ENCODE peak calls at places on chromosomes 12 and 14, in ten cellular contexts. T, N, A, L, R, D, B, G, J and E are unnamed samples.

GRCh38 chr12:48781750-48782456 is 7.0 kb downstream of the ADCY6 start:
- DNase-seq in T (peak; percentile 52), N (no peak), A (no peak), L (no peak), R (no peak), D (no peak), B (no peak), G (no peak), J (no peak), E (no peak)

GRCh38 chr12:33438890-33439586 is 581 bp downstream of the SYT10 start:
- DNase-seq in T (peak; percentile 72), N (peak; percentile 7), A (no peak), L (no peak), R (no peak), D (peak; percentile 60), B (no peak), G (peak; percentile 26), J (no peak), E (peak; percentile 58)

GRCh38 chr14:91892918-91893527 is 25.7 kb upstream of the TC2N start:
- DNase-seq in T (peak; percentile 20), N (peak; percentile 53), A (peak; percentile 19), L (no peak), R (no peak), D (no peak), B (no peak), G (no peak), J (no peak), E (peak; percentile 44)

GRCh38 chr14:90511795-90512331 is 115.0 kb downstream of the CALM1 start:
- DNase-seq in T (no peak), N (no peak), A (no peak), L (no peak), R (no peak), D (no peak), B (no peak), G (no peak), J (no peak), E (no peak)

GRCh38 chr14:100317897-100318808 is 5.0 kb upstream of the SLC25A47 start:
- DNase-seq in T (peak; percentile 87), N (peak; percentile 85), A (peak; percentile 52), L (peak; percentile 79), R (peak; percentile 63), D (peak; percentile 65), B (peak; percentile 62), G (no peak), J (peak; percentile 71), E (peak; percentile 77)

GRCh38 chr12:63294327-63294632 is 143.3 kb upstream of the AVPR1A start:
- DNase-seq in T (no peak), N (no peak), A (peak; percentile 63), L (no peak), R (peak; percentile 25), D (no peak), B (no peak), G (no peak), J (no peak), E (peak; percentile 70)

GRCh38 chr12:113130457-113131135 is 5.0 kb downstream of the RASAL1 start:
- DNase-seq in T (peak; percentile 95), N (no peak), A (no peak), L (no peak), R (no peak), D (peak; percentile 94), B (no peak), G (no peak), J (no peak), E (peak; percentile 59)

GRCh38 chr12:53290661-53291060 is 4.7 kb upstream of the PFDN5 start:
- DNase-seq in T (no peak), N (no peak), A (no peak), L (no peak), R (no peak), D (no peak), B (no peak), G (no peak), J (no peak), E (no peak)

GRCh38 chr14:22819191-22819988 is 4.2 kb upstream of the SLC7A7 start:
- DNase-seq in T (peak; percentile 84), N (no peak), A (peak; percentile 38), L (no peak), R (peak; percentile 44), D (no peak), B (no peak), G (no peak), J (no peak), E (peak; percentile 38)

GRCh38 chr12:59088673-59089072 is 168.4 kb upstream of the LRIG3 start:
- DNase-seq in T (no peak), N (no peak), A (no peak), L (no peak), R (no peak), D (no peak), B (no peak), G (no peak), J (no peak), E (no peak)

GRCh38 chr12:74732801-74733200 is 195.2 kb downstream of the ATXN7L3B start:
- DNase-seq in T (no peak), N (no peak), A (no peak), L (no peak), R (no peak), D (no peak), B (no peak), G (no peak), J (no peak), E (no peak)

GRCh38 chr14:39367387-39367751 is 64.9 kb downstream of the FBXO33 start:
- DNase-seq in T (no peak), N (no peak), A (no peak), L (no peak), R (no peak), D (no peak), B (no peak), G (no peak), J (no peak), E (no peak)

GRCh38 chr12:113868365-113868764 is 97.8 kb downstream of the RBM19 start:
- DNase-seq in T (no peak), N (no peak), A (no peak), L (no peak), R (no peak), D (no peak), B (no peak), G (no peak), J (no peak), E (no peak)

GRCh38 chr12:48072266-48072665 is 33.6 kb downstream of the SENP1 start:
- DNase-seq in T (no peak), N (no peak), A (no peak), L (no peak), R (no peak), D (no peak), B (no peak), G (no peak), J (no peak), E (no peak)

GRCh38 chr12:459430-460258 is at the start of gene B4GALNT3:
- DNase-seq in T (peak; percentile 85), N (peak; percentile 63), A (no peak), L (peak; percentile 33), R (peak; percentile 72), D (peak; percentile 75), B (peak; percentile 45), G (peak; percentile 45), J (peak; percentile 33), E (peak; percentile 61)

GRCh38 chr14:36660736-36661505 is 739 bp upstream of the PAX9 start:
- DNase-seq in T (peak; percentile 54), N (peak; percentile 6), A (no peak), L (no peak), R (no peak), D (no peak), B (no peak), G (peak; percentile 95), J (no peak), E (no peak)

GRCh38 chr12:13173537-13173936 is 23.0 kb upstream of the EMP1 start:
- DNase-seq in T (peak; percentile 83), N (peak; percentile 76), A (peak; percentile 92), L (peak; percentile 39), R (peak; percentile 60), D (no peak), B (peak; percentile 67), G (no peak), J (no peak), E (peak; percentile 70)

GRCh38 chr14:51507556-51508511 is 143.9 kb upstream of the FRMD6 start:
- DNase-seq in T (peak; percentile 92), N (no peak), A (peak; percentile 84), L (no peak), R (peak; percentile 51), D (peak; percentile 53), B (peak; percentile 79), G (peak; percentile 57), J (no peak), E (no peak)

GRCh38 chr12:22687677-22688076 is 62.7 kb downstream of the ETNK1 start:
- DNase-seq in T (no peak), N (peak; percentile 10), A (peak; percentile 63), L (peak; percentile 55), R (no peak), D (no peak), B (no peak), G (no peak), J (no peak), E (no peak)

GRCh38 chr14:80231732-80232131 is 20.4 kb upstream of the DIO2 start:
- DNase-seq in T (no peak), N (no peak), A (no peak), L (no peak), R (peak; percentile 5), D (no peak), B (no peak), G (no peak), J (no peak), E (no peak)

GRCh38 chr12:75505706-75506312 is 5.6 kb downstream of the KRR1 start:
- DNase-seq in T (no peak), N (no peak), A (peak; percentile 19), L (no peak), R (no peak), D (no peak), B (no peak), G (no peak), J (no peak), E (no peak)

GRCh38 chr14:100692256-100692655 is 34.4 kb upstream of the DLK1 start:
- DNase-seq in T (no peak), N (no peak), A (peak; percentile 33), L (no peak), R (no peak), D (no peak), B (no peak), G (no peak), J (no peak), E (no peak)

GRCh38 chr12:54419088-54419887 is at the start of gene ITGA5:
- DNase-seq in T (peak; percentile 92), N (peak; percentile 66), A (peak; percentile 84), L (no peak), R (peak; percentile 74), D (peak; percentile 61), B (peak; percentile 90), G (no peak), J (peak; percentile 57), E (peak; percentile 66)

GRCh38 chr14:95204705-95205104 is 47.4 kb upstream of the DICER1 start:
- DNase-seq in T (no peak), N (no peak), A (no peak), L (no peak), R (no peak), D (no peak), B (no peak), G (no peak), J (no peak), E (no peak)

GRCh38 chr12:62598846-62599245 is 132.2 kb downstream of the MON2 start:
- DNase-seq in T (no peak), N (no peak), A (no peak), L (no peak), R (no peak), D (no peak), B (no peak), G (no peak), J (no peak), E (no peak)

GRCh38 chr14:98608071-98609060 is 663.6 kb downstream of the BCL11B start:
- DNase-seq in T (no peak), N (peak; percentile 12), A (no peak), L (no peak), R (no peak), D (no peak), B (no peak), G (no peak), J (peak; percentile 11), E (no peak)

GRCh38 chr12:90652280-90652679 is 302.7 kb downstream of the CCER1 start:
- DNase-seq in T (no peak), N (no peak), A (no peak), L (no peak), R (no peak), D (no peak), B (no peak), G (no peak), J (no peak), E (no peak)

GRCh38 chr12:106010746-106011145 is 128.0 kb downstream of the NUAK1 start:
- DNase-seq in T (no peak), N (no peak), A (no peak), L (no peak), R (no peak), D (no peak), B (no peak), G (no peak), J (no peak), E (no peak)